ENCODE peak calls at places on chromosomes 16 and 17, in nine cellular contexts. E, Z, X, D, I, W, R, F and J are unnamed samples.

GRCh38 chr17:5211458-5211857 is 19.8 kb upstream of the ZNF594 start:
- DNase-seq in E (no peak), Z (no peak), X (no peak), D (no peak), I (no peak), W (no peak), R (no peak), F (no peak), J (no peak)

GRCh38 chr17:34980681-34981537 is 597 bp downstream of the LIG3 start:
- DNase-seq in E (peak), Z (peak), X (peak), D (peak), I (peak), W (peak), R (peak), F (peak), J (peak)

GRCh38 chr17:46925185-46925858 is 2.4 kb downstream of the GOSR2 start:
- DNase-seq in E (no peak), Z (no peak), X (peak), D (no peak), I (no peak), W (no peak), R (no peak), F (no peak), J (no peak)

GRCh38 chr16:69106491-69107291 is 1.2 kb downstream of the HAS3 start:
- DNase-seq in E (no peak), Z (no peak), X (no peak), D (no peak), I (no peak), W (no peak), R (no peak), F (no peak), J (peak)

GRCh38 chr17:39062846-39063680 is 88.4 kb downstream of the PLXDC1 start:
- DNase-seq in E (no peak), Z (no peak), X (peak), D (no peak), I (no peak), W (no peak), R (peak), F (no peak), J (no peak)

GRCh38 chr17:35555695-35556094 is 4.9 kb downstream of the SLFN14 start:
- DNase-seq in E (no peak), Z (no peak), X (no peak), D (no peak), I (no peak), W (no peak), R (no peak), F (no peak), J (no peak)

GRCh38 chr16:75420987-75421819 is 12.1 kb downstream of the CFDP1 start:
- DNase-seq in E (no peak), Z (no peak), X (peak), D (no peak), I (no peak), W (no peak), R (no peak), F (no peak), J (peak)

GRCh38 chr16:24966599-24966998 is 48.6 kb downstream of the ARHGAP17 start:
- DNase-seq in E (no peak), Z (no peak), X (no peak), D (no peak), I (no peak), W (no peak), R (no peak), F (no peak), J (no peak)

GRCh38 chr17:19736071-19736470 is 12.0 kb downstream of the ALDH3A1 start:
- DNase-seq in E (no peak), Z (no peak), X (no peak), D (no peak), I (no peak), W (no peak), R (no peak), F (no peak), J (no peak)

GRCh38 chr16:75541236-75541635 is 5.3 kb upstream of the CHST5 start:
- DNase-seq in E (no peak), Z (no peak), X (no peak), D (no peak), I (no peak), W (no peak), R (no peak), F (no peak), J (no peak)

GRCh38 chr16:982152-983043 is 828 bp downstream of the SOX8 start:
- DNase-seq in E (no peak), Z (no peak), X (peak), D (no peak), I (no peak), W (no peak), R (no peak), F (no peak), J (no peak)

GRCh38 chr17:82900741-82901140 is 60.9 kb upstream of the ZNF750 start:
- DNase-seq in E (no peak), Z (no peak), X (peak), D (no peak), I (no peak), W (no peak), R (no peak), F (no peak), J (no peak)

GRCh38 chr16:88387941-88388627 is 5.3 kb downstream of the ZNF469 start:
- DNase-seq in E (no peak), Z (no peak), X (peak), D (no peak), I (no peak), W (peak), R (peak), F (no peak), J (peak)

GRCh38 chr17:56661906-56662305 is 68.4 kb downstream of the NOG start:
- DNase-seq in E (no peak), Z (no peak), X (no peak), D (no peak), I (no peak), W (no peak), R (no peak), F (no peak), J (no peak)

GRCh38 chr17:31690118-31690517 is 168.9 kb downstream of the COPRS start:
- DNase-seq in E (no peak), Z (no peak), X (peak), D (no peak), I (no peak), W (no peak), R (no peak), F (no peak), J (no peak)

GRCh38 chr17:56699186-56699895 is 105.8 kb downstream of the NOG start:
- DNase-seq in E (no peak), Z (no peak), X (peak), D (no peak), I (no peak), W (no peak), R (peak), F (peak), J (peak)

GRCh38 chr16:89697161-89697615 is 4.3 kb downstream of the SPATA2L start:
- DNase-seq in E (no peak), Z (no peak), X (no peak), D (no peak), I (no peak), W (no peak), R (no peak), F (no peak), J (no peak)

GRCh38 chr16:77404823-77405222 is 30.0 kb downstream of the ADAMTS18 start:
- DNase-seq in E (no peak), Z (no peak), X (no peak), D (no peak), I (no peak), W (no peak), R (no peak), F (no peak), J (no peak)

GRCh38 chr16:1548234-1548633 is 14.8 kb downstream of the TMEM204 start:
- DNase-seq in E (no peak), Z (no peak), X (peak), D (no peak), I (no peak), W (no peak), R (no peak), F (no peak), J (no peak)

GRCh38 chr17:61520897-61521296 is 68.7 kb downstream of the TBX4 start:
- DNase-seq in E (no peak), Z (no peak), X (no peak), D (no peak), I (no peak), W (no peak), R (no peak), F (no peak), J (no peak)

GRCh38 chr17:2094891-2095535 is 40.1 kb downstream of the HIC1 start:
- DNase-seq in E (peak), Z (no peak), X (peak), D (no peak), I (no peak), W (no peak), R (no peak), F (no peak), J (no peak)

GRCh38 chr17:27318633-27319032 is 24.7 kb downstream of the WSB1 start:
- DNase-seq in E (no peak), Z (no peak), X (no peak), D (no peak), I (no peak), W (no peak), R (no peak), F (no peak), J (no peak)

GRCh38 chr16:15054357-15055140 is 1.3 kb downstream of the NTAN1 start:
- DNase-seq in E (no peak), Z (no peak), X (no peak), D (no peak), I (no peak), W (no peak), R (no peak), F (no peak), J (no peak)

GRCh38 chr17:32518856-32519768 is 32.3 kb downstream of the CDK5R1 start:
- DNase-seq in E (no peak), Z (no peak), X (peak), D (no peak), I (peak), W (no peak), R (no peak), F (no peak), J (peak)

GRCh38 chr17:43970366-43970765 is 16.6 kb upstream of the PYY start:
- DNase-seq in E (no peak), Z (no peak), X (no peak), D (no peak), I (no peak), W (no peak), R (no peak), F (no peak), J (no peak)

GRCh38 chr17:41687828-41688640 is 651 bp upstream of the EIF1 start:
- DNase-seq in E (no peak), Z (no peak), X (peak), D (peak), I (peak), W (peak), R (peak), F (no peak), J (peak)

GRCh38 chr17:57593739-57594462 is 151.2 kb downstream of the CCDC182 start:
- DNase-seq in E (no peak), Z (no peak), X (no peak), D (no peak), I (no peak), W (no peak), R (no peak), F (no peak), J (no peak)

GRCh38 chr16:30609002-30609927 is 924 bp downstream of the ZNF689 start:
- DNase-seq in E (peak), Z (no peak), X (peak), D (no peak), I (peak), W (no peak), R (no peak), F (no peak), J (peak)

GRCh38 chr16:84826558-84826941 is 6.8 kb downstream of the CRISPLD2 start:
- DNase-seq in E (no peak), Z (no peak), X (peak), D (no peak), I (no peak), W (no peak), R (no peak), F (no peak), J (no peak)

GRCh38 chr17:9908649-9909042 is 3.6 kb upstream of the RCVRN start:
- DNase-seq in E (no peak), Z (no peak), X (no peak), D (no peak), I (no peak), W (no peak), R (no peak), F (no peak), J (no peak)

GRCh38 chr17:64124609-64125008 is 5.3 kb downstream of the ERN1 start:
- DNase-seq in E (no peak), Z (no peak), X (no peak), D (no peak), I (no peak), W (no peak), R (no peak), F (no peak), J (no peak)